ENCODE peak calls at places on chromosomes 16 and 17, in four cellular contexts. Q is HepG2, P is H1, I is GM12878. R is an unnamed sample.

GRCh38 chr17:41739661-41740352 is 5.4 kb upstream of the HAP1 start:
- DNase-seq in Q (peak), P (no peak), I (no peak), R (no peak)

GRCh38 chr17:38685485-38685884 is 10.7 kb upstream of the EPOP start:
- DNase-seq in Q (no peak), P (no peak), I (no peak), R (no peak)

GRCh38 chr16:49564577-49565224 is 191.1 kb downstream of the C16orf78 start:
- DNase-seq in Q (no peak), P (no peak), I (no peak), R (no peak)

GRCh38 chr16:20383106-20384029 is 21.2 kb downstream of the PDILT start:
- DNase-seq in Q (peak), P (peak), I (no peak), R (peak)

GRCh38 chr16:53434436-53435065 is at the start of gene RBL2:
- DNase-seq in Q (peak), P (no peak), I (no peak), R (peak)

GRCh38 chr17:28574536-28574935 is 2.2 kb downstream of the ALDOC start:
- DNase-seq in Q (no peak), P (no peak), I (no peak), R (no peak)

GRCh38 chr16:87844374-87844733 is 25.0 kb downstream of the SLC7A5 start:
- DNase-seq in Q (no peak), P (no peak), I (no peak), R (no peak)

GRCh38 chr16:9049241-9049640 is 42.2 kb upstream of the HAPSTR1 start:
- DNase-seq in Q (no peak), P (no peak), I (no peak), R (no peak)

GRCh38 chr17:6654816-6655731 is 3.5 kb downstream of the C17orf100 start:
- DNase-seq in Q (no peak), P (no peak), I (no peak), R (no peak)

GRCh38 chr17:72063262-72063661 is 57.6 kb upstream of the SOX9 start:
- DNase-seq in Q (no peak), P (no peak), I (no peak), R (no peak)

GRCh38 chr17:78592991-78593329 is 15.8 kb upstream of the DNAH17 start:
- DNase-seq in Q (no peak), P (no peak), I (no peak), R (no peak)

GRCh38 chr16:84268661-84269060 is 26.0 kb upstream of the WFDC1 start:
- DNase-seq in Q (no peak), P (no peak), I (no peak), R (no peak)

GRCh38 chr16:1061769-1062505 is 10.6 kb upstream of the SSTR5 start:
- DNase-seq in Q (no peak), P (no peak), I (no peak), R (no peak)

GRCh38 chr17:32517982-32518381 is 31.2 kb downstream of the CDK5R1 start:
- DNase-seq in Q (no peak), P (no peak), I (no peak), R (no peak)

GRCh38 chr17:79990704-79991103 is 45.0 kb downstream of the TBC1D16 start:
- DNase-seq in Q (no peak), P (no peak), I (no peak), R (no peak)

GRCh38 chr17:79991140-79991923 is 44.3 kb downstream of the TBC1D16 start:
- DNase-seq in Q (peak), P (peak), I (no peak), R (peak)

GRCh38 chr17:79993390-79994221 is 42.1 kb downstream of the TBC1D16 start:
- DNase-seq in Q (peak), P (peak), I (no peak), R (no peak)

GRCh38 chr17:79992657-79993389 is 42.8 kb downstream of the TBC1D16 start:
- DNase-seq in Q (no peak), P (no peak), I (no peak), R (no peak)

DNA sequence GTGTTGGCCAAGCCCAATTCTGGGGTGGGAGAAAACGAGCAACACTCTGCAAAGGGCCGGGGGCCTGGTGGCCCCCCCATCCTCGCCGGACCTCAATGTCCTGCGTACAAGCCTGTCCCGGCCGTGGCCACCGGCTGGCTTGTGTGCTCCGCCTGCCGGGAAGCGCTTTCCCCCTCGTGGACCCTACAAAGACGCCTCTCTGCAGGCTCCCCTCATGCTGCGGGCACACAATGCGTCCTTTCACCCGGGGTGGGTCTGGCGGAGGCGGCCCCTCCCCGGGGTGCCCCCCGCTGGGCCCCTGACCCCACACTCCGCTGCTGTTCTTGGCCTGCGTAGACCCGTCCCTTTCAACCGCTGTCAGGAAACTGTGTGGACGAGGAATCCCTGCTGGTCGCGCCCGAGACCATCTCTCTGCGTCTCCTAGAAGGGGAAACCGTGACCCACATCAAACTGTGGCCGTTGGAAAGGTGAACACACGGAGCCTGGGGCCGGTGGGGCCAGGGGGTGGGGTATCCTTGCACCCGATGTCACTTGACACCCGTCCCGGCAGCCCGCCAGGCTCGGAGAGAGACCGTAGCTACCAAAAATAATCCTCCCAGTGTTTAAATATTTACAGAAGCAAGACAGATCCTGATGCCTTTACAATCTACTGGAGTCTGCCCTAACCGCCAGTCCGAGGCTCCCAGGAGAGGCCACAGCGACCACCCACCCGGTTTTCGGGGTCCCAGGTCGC is 43.6 kb downstream of the TBC1D16 start:
- DNase-seq in Q (peak), P (no peak), I (no peak), R (no peak)
- TF ChIP-seq SUZ12 in Q (no peak), P (no peak), I (no peak), R (no peak)

GRCh38 chr16:67667817-67668494 is 1.3 kb downstream of the C16orf86 start:
- DNase-seq in Q (peak), P (peak), I (peak), R (no peak)
- H3K4me3 ChIP-seq in Q (peak), P (no peak), I (no peak), R (no peak)

DNA sequence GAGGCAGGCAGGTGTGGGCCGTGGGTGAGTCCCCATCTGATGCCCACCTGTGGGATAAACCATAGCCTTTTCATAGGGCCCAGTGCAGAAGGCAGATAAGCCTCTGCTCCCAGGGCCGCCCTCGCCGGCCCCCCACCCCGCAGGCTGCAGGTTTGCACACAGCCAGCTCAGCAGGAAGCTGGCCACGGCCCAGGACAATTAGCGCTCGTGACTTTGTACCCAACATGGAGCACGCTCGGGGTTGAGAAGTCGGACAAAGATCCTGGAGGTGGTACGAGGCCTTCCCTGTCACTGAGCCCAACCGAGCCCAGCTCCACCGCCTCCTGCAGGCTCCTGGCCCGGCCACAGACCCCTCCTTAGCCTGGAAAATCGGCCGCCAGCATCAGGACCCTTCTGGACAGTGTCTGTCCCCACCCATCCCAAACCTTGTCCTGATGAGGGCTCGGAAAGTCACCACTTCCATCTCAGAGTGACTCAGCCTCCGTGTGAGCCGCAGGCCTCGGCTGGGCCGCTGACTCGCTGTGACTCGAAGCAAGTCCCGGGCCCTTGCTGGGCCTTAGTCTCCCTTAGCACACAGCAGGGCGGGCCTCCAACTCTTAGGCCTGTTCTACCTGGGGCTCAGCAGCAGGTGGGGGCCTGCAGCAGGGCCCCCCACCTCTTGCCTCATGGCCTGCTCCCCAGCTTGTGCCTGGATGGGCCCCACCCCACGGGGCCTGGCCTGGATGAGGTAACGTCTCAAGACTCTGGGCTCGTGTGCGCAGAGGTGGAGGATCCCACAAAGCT is 22.7 kb downstream of the FAM83G start:
- DNase-seq in Q (peak), P (no peak), I (no peak), R (no peak)
- TF ChIP-seq SUZ12 in Q (no peak), P (no peak), I (no peak), R (no peak)

GRCh38 chr17:82495844-82496528 is 23.5 kb upstream of the FOXK2 start:
- DNase-seq in Q (peak), P (peak), I (no peak), R (no peak)
- H3K4me3 ChIP-seq in Q (peak), P (no peak), I (no peak), R (no peak)

GRCh38 chr17:50647187-50647586 is 12.5 kb downstream of the ABCC3 start:
- DNase-seq in Q (no peak), P (no peak), I (no peak), R (no peak)
- TF ChIP-seq SUZ12 in Q (no peak), P (no peak), I (no peak), R (no peak)

DNA sequence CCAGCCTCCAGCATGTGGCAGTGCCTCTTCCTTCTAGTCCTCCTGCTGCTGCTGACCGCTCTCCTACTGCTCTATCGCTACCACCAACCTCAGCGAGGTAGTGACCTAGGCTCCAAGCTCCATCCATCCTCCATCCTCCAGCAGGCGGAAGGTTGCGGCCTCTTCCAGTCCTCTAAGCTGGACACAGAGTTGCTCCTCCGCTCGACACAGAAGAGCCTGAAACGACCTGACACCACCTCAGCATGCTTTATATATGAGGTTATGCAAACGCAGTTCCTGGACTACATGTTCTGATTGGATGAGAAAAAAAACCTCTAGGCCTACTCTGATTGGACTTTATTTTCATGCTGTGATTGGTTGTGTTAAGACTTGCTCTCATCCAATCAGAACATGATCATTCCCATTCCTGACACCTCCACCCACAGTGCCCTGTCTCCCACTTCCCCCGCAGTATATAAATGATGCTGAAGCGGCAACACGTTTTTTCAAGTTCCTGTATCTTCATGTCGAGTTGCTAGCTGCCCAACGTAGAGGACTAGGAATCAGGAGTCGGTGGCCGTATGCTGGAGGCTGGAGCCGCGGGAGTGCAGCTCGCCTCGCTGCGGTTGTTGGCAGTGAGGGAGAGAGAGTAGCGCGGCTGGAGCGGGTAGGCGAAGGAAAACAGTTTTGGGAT is 398.1 kb downstream of the KCNJ18 start:
- DNase-seq in Q (no peak), P (no peak), I (no peak), R (no peak)
- H3K4me3 ChIP-seq in Q (no peak), P (no peak), I (no peak), R (no peak)

R was measured in NT2/D1.